ENCODE peak calls at places on chromosomes 2 and 18, in seven cellular contexts. O is K562, W is HepG2, Y is HCT116, A is SK-N-SH, F is GM12878, C is H1. X is an unnamed sample.

GRCh38 chr18:24189007-24189528 is 50.2 kb downstream of the CABYR start:
- DNase-seq in O (no peak), W (no peak), Y (no peak), A (no peak), F (peak; percentile 50), C (no peak), X (no peak)

GRCh38 chr2:240739797-240740196 is 48.1 kb downstream of the AQP12A start:
- DNase-seq in O (no peak), W (no peak), Y (no peak), A (no peak), F (no peak), C (no peak), X (no peak)

GRCh38 chr18:28905509-28905908 is 728.6 kb upstream of the CDH2 start:
- DNase-seq in O (no peak), W (no peak), Y (no peak), A (no peak), F (no peak), C (no peak), X (no peak)

GRCh38 chr18:26956894-26957293 is 91.4 kb upstream of the AQP4 start:
- DNase-seq in O (no peak), W (no peak), Y (no peak), A (no peak), F (no peak), C (peak; percentile 83), X (no peak)

GRCh38 chr18:9019135-9019534 is 83.4 kb upstream of the NDUFV2 start:
- DNase-seq in O (no peak), W (no peak), Y (no peak), A (no peak), F (no peak), C (no peak), X (no peak)

GRCh38 chr2:239793086-239793485 is 232.1 kb downstream of the NDUFA10 start:
- DNase-seq in O (no peak), W (no peak), Y (no peak), A (no peak), F (no peak), C (no peak), X (no peak)

GRCh38 chr2:185132501-185133041 is 534.2 kb downstream of the ZNF804A start:
- DNase-seq in O (no peak), W (no peak), Y (no peak), A (no peak), F (no peak), C (no peak), X (no peak)

GRCh38 chr2:112977559-112978056 is at the start of gene IL36G:
- DNase-seq in O (no peak), W (no peak), Y (no peak), A (no peak), F (no peak), C (no peak), X (no peak)

DNA sequence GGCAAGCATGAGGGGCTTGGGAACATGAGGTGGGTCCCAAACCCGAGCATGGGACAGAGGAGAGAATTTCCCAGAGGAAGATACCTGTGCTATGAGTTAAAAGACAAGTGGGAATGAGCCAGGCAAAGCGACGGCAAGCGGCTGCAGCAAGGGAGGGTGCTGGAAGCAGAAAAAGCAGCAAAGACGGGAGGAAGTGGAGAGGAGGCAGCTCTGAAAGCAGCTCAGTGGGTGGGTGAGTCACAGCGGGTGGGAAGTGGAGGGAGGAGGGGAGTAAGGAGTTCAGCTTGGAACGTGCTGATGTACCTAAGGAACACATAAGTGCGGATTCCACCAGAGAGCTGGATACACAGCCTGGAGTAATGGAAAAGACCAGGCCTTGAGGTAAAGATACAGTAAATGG is 41.4 kb downstream of the THUMPD2 start:
- DNase-seq in O (no peak), W (no peak), Y (no peak), A (no peak), F (no peak), C (peak; percentile 29), X (no peak)
- TF ChIP-seq JUND in O (no peak), W (no peak), Y (no peak), A (peak; percentile 76), F (no peak), C (no peak), X (no peak)

GRCh38 chr2:203983064-203983715 is 46.6 kb downstream of the ICOS start:
- DNase-seq in O (no peak), W (no peak), Y (no peak), A (no peak), F (no peak), C (no peak), X (no peak)
- TF ChIP-seq JUND in O (no peak), W (no peak), Y (no peak), A (no peak), F (no peak), C (no peak), X (no peak)

GRCh38 chr2:201432551-201433388 is 18.5 kb downstream of the TRAK2 start:
- DNase-seq in O (peak; percentile 64), W (no peak), Y (no peak), A (peak; percentile 80), F (no peak), C (no peak), X (no peak)
- TF ChIP-seq JUND in O (peak; percentile 12), W (no peak), Y (no peak), A (no peak), F (no peak), C (no peak), X (no peak)

DNA sequence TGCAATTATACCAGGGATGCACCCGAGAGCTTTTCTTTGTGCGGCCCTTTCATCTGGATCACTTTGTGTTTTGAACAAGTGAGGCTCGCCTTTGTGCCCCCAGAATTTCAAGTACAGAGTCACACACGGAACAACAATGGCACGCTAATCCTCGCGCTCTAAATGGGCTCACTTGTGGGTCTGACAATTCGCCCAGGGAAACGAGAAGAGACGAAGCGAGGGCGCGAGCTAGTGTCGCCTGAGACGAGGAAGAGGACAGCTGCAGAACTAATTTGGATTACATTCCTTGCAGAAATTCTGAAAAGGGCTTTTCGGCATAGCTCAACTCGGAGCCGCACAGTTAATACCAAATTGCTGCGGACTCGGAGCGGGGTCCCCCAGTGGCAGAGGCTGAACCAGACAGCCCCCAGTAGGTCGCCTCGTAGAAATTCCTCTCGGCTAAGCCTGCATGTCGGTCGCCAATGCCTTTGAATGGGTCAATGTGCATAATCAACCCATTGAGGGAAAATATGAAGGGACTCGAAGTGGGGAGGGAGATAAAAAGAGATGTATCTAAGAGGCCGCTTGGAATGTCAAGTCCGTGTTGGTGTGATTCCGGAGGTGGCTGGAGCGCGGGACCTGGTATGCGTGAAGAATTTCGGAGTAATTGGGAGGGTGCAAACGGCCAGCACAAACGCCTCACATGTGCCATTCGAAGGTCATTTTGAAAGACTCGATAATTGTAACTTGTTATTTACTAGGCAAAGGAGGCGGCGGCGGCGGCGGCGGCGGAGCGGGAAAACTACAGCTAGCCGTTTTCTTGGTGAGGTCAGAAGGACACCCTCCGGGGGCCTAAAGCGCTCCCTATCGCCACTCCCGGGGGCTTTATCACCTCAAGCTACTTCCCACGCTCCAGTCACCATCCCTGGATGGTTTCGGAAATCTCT is 2.0 kb downstream of the ERBB4 start:
- DNase-seq in O (no peak), W (no peak), Y (no peak), A (peak; percentile 34), F (no peak), C (no peak), X (peak; percentile 43)
- TF ChIP-seq JUND in O (no peak), W (no peak), Y (no peak), A (no peak), F (no peak), C (no peak), X (no peak)

DNA sequence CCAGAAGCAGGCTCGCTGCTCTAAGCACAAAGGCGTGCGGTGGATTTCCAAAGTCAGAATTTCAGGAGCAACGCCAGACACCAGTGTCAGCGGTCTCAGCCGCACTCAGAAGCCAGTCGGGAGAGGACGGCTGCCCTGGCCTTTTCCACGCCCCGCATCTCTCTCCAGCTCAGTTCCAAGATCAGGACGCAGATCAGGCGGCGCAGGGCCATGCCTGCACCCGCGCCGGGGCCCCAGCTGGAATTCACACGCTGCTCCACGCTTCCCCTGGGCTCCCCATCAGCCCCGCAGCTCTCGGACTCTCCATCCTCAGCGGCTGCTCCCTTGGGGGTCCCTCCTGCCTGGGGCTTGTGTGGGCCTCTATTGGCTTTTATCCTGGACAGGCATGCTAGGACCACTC is 14.6 kb upstream of the TMEM18 start:
- DNase-seq in O (no peak), W (no peak), Y (no peak), A (no peak), F (no peak), C (no peak), X (no peak)
- TF ChIP-seq JUND in O (no peak), W (no peak), Y (no peak), A (no peak), F (no peak), C (no peak), X (no peak)

X was measured in T47D.